ENCODE peak calls at places on chromosome 12, in seven cellular contexts. One of them, this sample, is unnamed.

GRCh38 chr12:110744176-110744575 is 1.5 kb upstream of the PPP1CC start:
- DNase-seq in fibroblast of lung: peak
- DNase-seq in AG10803: peak
- DNase-seq in dorsolateral prefrontal cortex: peak
- DNase-seq in Panc1: no peak
- DNase-seq in progenitor cell of endocrine pancreas: no peak
- DNase-seq in AG04450: no peak
- DNase-seq in this sample: no peak

GRCh38 chr12:91256471-91256870 is 73.9 kb upstream of the DCN start:
- DNase-seq in Panc1: no peak
- DNase-seq in progenitor cell of endocrine pancreas: no peak
- DNase-seq in AG10803: no peak
- DNase-seq in fibroblast of lung: peak
- DNase-seq in AG04450: no peak
- DNase-seq in dorsolateral prefrontal cortex: no peak
- DNase-seq in this sample: no peak

GRCh38 chr12:123908884-123909807 is 63.5 kb downstream of the CCDC92 start:
- DNase-seq in dorsolateral prefrontal cortex: peak
- DNase-seq in Panc1: no peak
- DNase-seq in AG04450: no peak
- DNase-seq in progenitor cell of endocrine pancreas: no peak
- DNase-seq in fibroblast of lung: no peak
- DNase-seq in AG10803: no peak
- DNase-seq in this sample: no peak

GRCh38 chr12:113860950-113861349 is 105.2 kb downstream of the RBM19 start:
- DNase-seq in Panc1: no peak
- DNase-seq in dorsolateral prefrontal cortex: no peak
- DNase-seq in progenitor cell of endocrine pancreas: no peak
- DNase-seq in AG04450: peak
- DNase-seq in fibroblast of lung: peak
- DNase-seq in AG10803: peak
- DNase-seq in this sample: no peak

GRCh38 chr12:49870501-49871262 is 27.8 kb upstream of the BCDIN3D start:
- DNase-seq in AG10803: no peak
- DNase-seq in Panc1: no peak
- DNase-seq in AG04450: no peak
- DNase-seq in progenitor cell of endocrine pancreas: no peak
- DNase-seq in fibroblast of lung: no peak
- DNase-seq in dorsolateral prefrontal cortex: no peak
- DNase-seq in this sample: no peak

GRCh38 chr12:96986883-96987523 is 79.9 kb downstream of the NEDD1 start:
- DNase-seq in dorsolateral prefrontal cortex: no peak
- DNase-seq in AG10803: peak
- DNase-seq in Panc1: no peak
- DNase-seq in fibroblast of lung: peak
- DNase-seq in AG04450: no peak
- DNase-seq in progenitor cell of endocrine pancreas: no peak
- DNase-seq in this sample: no peak

GRCh38 chr12:71144682-71145081 is 13.1 kb downstream of the TSPAN8 start:
- DNase-seq in Panc1: no peak
- DNase-seq in AG04450: no peak
- DNase-seq in progenitor cell of endocrine pancreas: no peak
- DNase-seq in AG10803: no peak
- DNase-seq in dorsolateral prefrontal cortex: no peak
- DNase-seq in fibroblast of lung: no peak
- DNase-seq in this sample: no peak

GRCh38 chr12:49662998-49663843 is 39.9 kb downstream of the PRPF40B start:
- DNase-seq in AG10803: peak
- DNase-seq in progenitor cell of endocrine pancreas: no peak
- DNase-seq in Panc1: peak
- DNase-seq in dorsolateral prefrontal cortex: no peak
- DNase-seq in fibroblast of lung: peak
- DNase-seq in AG04450: peak
- DNase-seq in this sample: no peak

GRCh38 chr12:78038986-78039385 is 208.3 kb downstream of the NAV3 start:
- DNase-seq in fibroblast of lung: no peak
- DNase-seq in AG10803: no peak
- DNase-seq in AG04450: no peak
- DNase-seq in Panc1: no peak
- DNase-seq in progenitor cell of endocrine pancreas: no peak
- DNase-seq in dorsolateral prefrontal cortex: no peak
- DNase-seq in this sample: no peak

GRCh38 chr12:78035913-78036658 is 205.4 kb downstream of the NAV3 start:
- DNase-seq in Panc1: no peak
- DNase-seq in AG04450: no peak
- DNase-seq in progenitor cell of endocrine pancreas: no peak
- DNase-seq in dorsolateral prefrontal cortex: peak
- DNase-seq in fibroblast of lung: peak
- DNase-seq in AG10803: peak
- DNase-seq in this sample: no peak

GRCh38 chr12:78036889-78037288 is 206.2 kb downstream of the NAV3 start:
- DNase-seq in AG04450: no peak
- DNase-seq in dorsolateral prefrontal cortex: peak
- DNase-seq in fibroblast of lung: no peak
- DNase-seq in Panc1: no peak
- DNase-seq in progenitor cell of endocrine pancreas: no peak
- DNase-seq in AG10803: no peak
- DNase-seq in this sample: no peak

GRCh38 chr12:78038541-78038940 is 207.8 kb downstream of the NAV3 start:
- DNase-seq in dorsolateral prefrontal cortex: no peak
- DNase-seq in fibroblast of lung: no peak
- DNase-seq in AG04450: no peak
- DNase-seq in progenitor cell of endocrine pancreas: no peak
- DNase-seq in AG10803: no peak
- DNase-seq in Panc1: no peak
- DNase-seq in this sample: no peak

GRCh38 chr12:78037707-78038106 is 207.0 kb downstream of the NAV3 start:
- DNase-seq in AG10803: no peak
- DNase-seq in AG04450: no peak
- DNase-seq in dorsolateral prefrontal cortex: no peak
- DNase-seq in Panc1: no peak
- DNase-seq in fibroblast of lung: no peak
- DNase-seq in progenitor cell of endocrine pancreas: no peak
- DNase-seq in this sample: no peak
- TF ChIP-seq CTCF in AG10803: no peak
- TF ChIP-seq CTCF in AG04450: no peak
- TF ChIP-seq CTCF in dorsolateral prefrontal cortex: no peak
- TF ChIP-seq CTCF in Panc1: no peak
- TF ChIP-seq CTCF in fibroblast of lung: no peak
- TF ChIP-seq CTCF in progenitor cell of endocrine pancreas: peak
- TF ChIP-seq CTCF in this sample: no peak

GRCh38 chr12:43291516-43291915 is 260.5 kb downstream of the ADAMTS20 start:
- DNase-seq in dorsolateral prefrontal cortex: no peak
- DNase-seq in AG10803: no peak
- DNase-seq in fibroblast of lung: peak
- DNase-seq in AG04450: peak
- DNase-seq in progenitor cell of endocrine pancreas: no peak
- DNase-seq in Panc1: no peak
- DNase-seq in this sample: no peak

GRCh38 chr12:43289412-43289811 is 262.6 kb downstream of the ADAMTS20 start:
- DNase-seq in dorsolateral prefrontal cortex: no peak
- DNase-seq in progenitor cell of endocrine pancreas: no peak
- DNase-seq in fibroblast of lung: peak
- DNase-seq in AG04450: no peak
- DNase-seq in AG10803: peak
- DNase-seq in Panc1: no peak
- DNase-seq in this sample: no peak

GRCh38 chr12:43287991-43288390 is 264.0 kb downstream of the ADAMTS20 start:
- DNase-seq in dorsolateral prefrontal cortex: no peak
- DNase-seq in fibroblast of lung: peak
- DNase-seq in AG04450: no peak
- DNase-seq in Panc1: no peak
- DNase-seq in AG10803: no peak
- DNase-seq in progenitor cell of endocrine pancreas: no peak
- DNase-seq in this sample: no peak

GRCh38 chr12:43290836-43291235 is 261.2 kb downstream of the ADAMTS20 start:
- DNase-seq in AG04450: no peak
- DNase-seq in Panc1: no peak
- DNase-seq in fibroblast of lung: no peak
- DNase-seq in AG10803: no peak
- DNase-seq in progenitor cell of endocrine pancreas: no peak
- DNase-seq in dorsolateral prefrontal cortex: no peak
- DNase-seq in this sample: no peak

GRCh38 chr12:43288666-43289065 is 263.3 kb downstream of the ADAMTS20 start:
- DNase-seq in AG10803: no peak
- DNase-seq in progenitor cell of endocrine pancreas: no peak
- DNase-seq in dorsolateral prefrontal cortex: no peak
- DNase-seq in fibroblast of lung: no peak
- DNase-seq in AG04450: no peak
- DNase-seq in Panc1: no peak
- DNase-seq in this sample: no peak
- TF ChIP-seq CTCF in AG10803: no peak
- TF ChIP-seq CTCF in progenitor cell of endocrine pancreas: no peak
- TF ChIP-seq CTCF in dorsolateral prefrontal cortex: no peak
- TF ChIP-seq CTCF in fibroblast of lung: no peak
- TF ChIP-seq CTCF in AG04450: no peak
- TF ChIP-seq CTCF in Panc1: no peak
- TF ChIP-seq CTCF in this sample: no peak

DNA sequence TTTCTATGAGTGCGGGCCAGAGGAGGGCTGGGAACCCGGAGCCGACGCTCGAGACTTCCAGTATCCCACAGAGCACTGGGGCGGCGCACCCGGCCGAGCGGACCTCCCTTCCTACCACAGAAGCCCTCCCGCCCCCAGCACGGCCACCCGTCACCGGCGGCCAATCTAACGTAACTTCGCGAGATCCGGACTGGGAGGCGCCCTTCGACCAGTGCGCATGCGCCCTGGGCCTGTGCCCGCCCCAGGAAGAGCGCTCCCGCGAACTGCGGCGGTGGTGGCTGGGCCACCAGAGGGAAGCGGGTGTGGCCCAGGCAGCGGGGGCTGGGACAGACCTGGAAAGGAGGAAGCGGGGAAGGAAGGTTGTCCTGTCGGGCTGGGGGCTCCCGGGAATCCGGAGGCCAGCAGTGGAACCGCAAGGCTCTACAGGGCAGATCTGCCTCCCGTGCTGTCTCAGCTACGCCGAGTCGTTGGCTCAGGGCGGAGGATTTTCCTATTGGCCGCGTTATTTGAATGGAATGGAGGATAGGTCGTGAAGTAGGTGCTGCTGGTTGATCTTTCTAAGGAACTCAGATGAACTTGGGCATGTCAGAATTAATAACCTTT is at the start of gene PPP1R12A:
- DNase-seq in Panc1: peak
- DNase-seq in fibroblast of lung: peak
- DNase-seq in AG10803: peak
- DNase-seq in AG04450: peak
- DNase-seq in dorsolateral prefrontal cortex: peak
- DNase-seq in progenitor cell of endocrine pancreas: peak
- DNase-seq in this sample: peak
- TF ChIP-seq CTCF in Panc1: no peak
- TF ChIP-seq CTCF in fibroblast of lung: peak
- TF ChIP-seq CTCF in AG10803: peak
- TF ChIP-seq CTCF in AG04450: no peak
- TF ChIP-seq CTCF in dorsolateral prefrontal cortex: peak
- TF ChIP-seq CTCF in progenitor cell of endocrine pancreas: peak
- TF ChIP-seq CTCF in this sample: peak

DNA sequence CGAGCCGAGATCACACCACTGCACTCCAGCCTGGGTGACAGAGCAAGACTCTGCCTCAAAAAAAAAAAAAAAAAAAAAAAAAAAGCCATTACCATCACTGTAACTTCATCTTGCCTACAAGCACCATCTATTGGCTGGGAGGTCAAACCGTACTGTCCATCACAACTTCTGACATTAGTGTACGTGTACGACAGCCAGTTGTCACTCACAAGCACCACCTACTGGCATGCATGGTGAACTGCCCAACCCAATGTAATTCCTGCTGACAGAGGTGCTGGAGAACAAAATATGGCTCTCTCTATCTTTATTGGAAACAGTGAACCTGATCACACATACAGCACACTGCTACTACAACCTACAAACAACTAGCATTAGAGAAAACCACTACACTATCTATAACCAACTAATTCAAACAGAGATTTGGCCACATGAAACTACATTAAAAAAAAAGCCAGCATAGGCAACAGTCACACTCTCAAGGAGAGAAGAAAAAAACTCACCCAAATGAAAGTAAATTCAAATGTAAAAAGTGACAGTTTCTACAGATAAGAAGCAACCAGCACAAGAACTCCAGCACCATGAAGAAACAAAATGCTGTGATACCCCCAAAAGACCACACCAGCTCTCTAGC is 82.3 kb downstream of the PUS7L start:
- DNase-seq in AG10803: no peak
- DNase-seq in Panc1: peak
- DNase-seq in progenitor cell of endocrine pancreas: no peak
- DNase-seq in dorsolateral prefrontal cortex: no peak
- DNase-seq in AG04450: no peak
- DNase-seq in fibroblast of lung: peak
- DNase-seq in this sample: no peak
- TF ChIP-seq CTCF in AG10803: peak
- TF ChIP-seq CTCF in Panc1: peak
- TF ChIP-seq CTCF in progenitor cell of endocrine pancreas: peak
- TF ChIP-seq CTCF in dorsolateral prefrontal cortex: no peak
- TF ChIP-seq CTCF in AG04450: peak
- TF ChIP-seq CTCF in fibroblast of lung: peak
- TF ChIP-seq CTCF in this sample: peak

GRCh38 chr12:29241821-29242591 is 92.9 kb downstream of the FAR2 start:
- DNase-seq in progenitor cell of endocrine pancreas: no peak
- DNase-seq in dorsolateral prefrontal cortex: no peak
- DNase-seq in AG10803: peak
- DNase-seq in AG04450: peak
- DNase-seq in Panc1: peak
- DNase-seq in fibroblast of lung: peak
- DNase-seq in this sample: no peak
- TF ChIP-seq CTCF in progenitor cell of endocrine pancreas: no peak
- TF ChIP-seq CTCF in dorsolateral prefrontal cortex: no peak
- TF ChIP-seq CTCF in AG10803: peak
- TF ChIP-seq CTCF in AG04450: no peak
- TF ChIP-seq CTCF in Panc1: peak
- TF ChIP-seq CTCF in fibroblast of lung: peak
- TF ChIP-seq CTCF in this sample: peak

GRCh38 chr12:121823101-121823726 is 19.4 kb downstream of the SETD1B start:
- DNase-seq in fibroblast of lung: no peak
- DNase-seq in progenitor cell of endocrine pancreas: no peak
- DNase-seq in AG10803: no peak
- DNase-seq in dorsolateral prefrontal cortex: no peak
- DNase-seq in Panc1: no peak
- DNase-seq in AG04450: no peak
- DNase-seq in this sample: no peak
- TF ChIP-seq CTCF in fibroblast of lung: peak
- TF ChIP-seq CTCF in progenitor cell of endocrine pancreas: no peak
- TF ChIP-seq CTCF in AG10803: no peak
- TF ChIP-seq CTCF in dorsolateral prefrontal cortex: no peak
- TF ChIP-seq CTCF in Panc1: no peak
- TF ChIP-seq CTCF in AG04450: peak
- TF ChIP-seq CTCF in this sample: no peak

DNA sequence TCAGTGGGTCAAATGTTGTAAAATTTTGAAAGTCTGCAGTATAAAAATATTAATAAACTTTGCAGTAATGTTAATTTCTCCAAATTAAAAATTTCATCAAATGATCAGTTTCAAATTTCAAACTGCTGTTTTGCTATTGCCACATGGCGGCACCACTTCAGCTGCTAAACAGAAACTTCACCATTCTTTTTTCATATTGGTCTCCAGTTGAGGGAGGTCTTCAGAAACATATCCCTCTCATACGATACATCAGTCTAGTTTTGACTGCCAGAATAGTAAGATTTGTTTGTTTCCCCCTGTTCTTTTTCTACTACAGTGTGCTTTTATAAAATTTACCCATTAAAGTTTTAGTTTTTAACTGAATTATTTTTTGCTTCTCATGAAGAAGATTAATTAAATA is 4.2 kb upstream of the TRHDE start:
- DNase-seq in progenitor cell of endocrine pancreas: no peak
- DNase-seq in AG10803: no peak
- DNase-seq in Panc1: no peak
- DNase-seq in fibroblast of lung: peak
- DNase-seq in dorsolateral prefrontal cortex: no peak
- DNase-seq in AG04450: no peak
- DNase-seq in this sample: no peak
- TF ChIP-seq CTCF in progenitor cell of endocrine pancreas: peak
- TF ChIP-seq CTCF in AG10803: peak
- TF ChIP-seq CTCF in Panc1: peak
- TF ChIP-seq CTCF in fibroblast of lung: peak
- TF ChIP-seq CTCF in dorsolateral prefrontal cortex: peak
- TF ChIP-seq CTCF in AG04450: peak
- TF ChIP-seq CTCF in this sample: peak

This sample was measured in osteocyte.